ENCODE peak calls at places on chromosome 9, in nine cellular contexts. One of them, this sample, is unnamed. For H3K4me1, the result is how much of the 10 kb centered on the place peaks cover.

GRCh38 chr9:127931092-127931881 is 710 bp upstream of the PIP5KL1 start:
- DNase-seq in sigmoid colon: no peak
- DNase-seq in testis: no peak
- DNase-seq in heart right ventricle: no peak
- DNase-seq in right cardiac atrium: peak
- DNase-seq in body of pancreas: no peak
- DNase-seq in IMR-90: peak
- DNase-seq in GM23248: peak
- DNase-seq in stomach: no peak
- DNase-seq in this sample: peak

GRCh38 chr9:113536166-113536482 is 72.6 kb downstream of the RGS3 start:
- DNase-seq in body of pancreas: no peak
- DNase-seq in GM23248: no peak
- DNase-seq in testis: no peak
- DNase-seq in stomach: no peak
- DNase-seq in sigmoid colon: no peak
- DNase-seq in right cardiac atrium: no peak
- DNase-seq in IMR-90: no peak
- DNase-seq in heart right ventricle: no peak
- DNase-seq in this sample: no peak

GRCh38 chr9:94944623-94945022 is 218.1 kb downstream of the AOPEP start:
- DNase-seq in GM23248: peak
- DNase-seq in IMR-90: peak
- DNase-seq in sigmoid colon: no peak
- DNase-seq in body of pancreas: no peak
- DNase-seq in right cardiac atrium: no peak
- DNase-seq in heart right ventricle: no peak
- DNase-seq in stomach: no peak
- DNase-seq in testis: no peak
- DNase-seq in this sample: no peak

GRCh38 chr9:69121155-69122085 is 52.7 kb upstream of the TJP2 start:
- DNase-seq in sigmoid colon: no peak
- DNase-seq in testis: peak
- DNase-seq in stomach: peak
- DNase-seq in IMR-90: peak
- DNase-seq in right cardiac atrium: peak
- DNase-seq in GM23248: peak
- DNase-seq in heart right ventricle: peak
- DNase-seq in body of pancreas: peak
- DNase-seq in this sample: peak

GRCh38 chr9:102499468-102499867 is 495.7 kb upstream of the CYLC2 start:
- DNase-seq in body of pancreas: no peak
- DNase-seq in right cardiac atrium: no peak
- DNase-seq in IMR-90: no peak
- DNase-seq in sigmoid colon: no peak
- DNase-seq in heart right ventricle: no peak
- DNase-seq in GM23248: no peak
- DNase-seq in testis: no peak
- DNase-seq in stomach: no peak
- DNase-seq in this sample: no peak

GRCh38 chr9:63816742-63817621 is 1468.0 kb downstream of the FOXD4L5 start:
- DNase-seq in heart right ventricle: peak
- DNase-seq in IMR-90: peak
- DNase-seq in sigmoid colon: peak
- DNase-seq in stomach: peak
- DNase-seq in body of pancreas: peak
- DNase-seq in right cardiac atrium: peak
- DNase-seq in GM23248: peak
- DNase-seq in testis: peak
- DNase-seq in this sample: peak

GRCh38 chr9:112846528-112847488 is 43.9 kb downstream of the SLC46A2 start:
- DNase-seq in sigmoid colon: no peak
- DNase-seq in body of pancreas: no peak
- DNase-seq in stomach: no peak
- DNase-seq in heart right ventricle: no peak
- DNase-seq in IMR-90: peak
- DNase-seq in right cardiac atrium: no peak
- DNase-seq in GM23248: peak
- DNase-seq in testis: no peak
- DNase-seq in this sample: no peak

GRCh38 chr9:90916147-90916734 is 114.6 kb downstream of the SYK start:
- DNase-seq in right cardiac atrium: no peak
- DNase-seq in GM23248: peak
- DNase-seq in heart right ventricle: no peak
- DNase-seq in body of pancreas: no peak
- DNase-seq in sigmoid colon: no peak
- DNase-seq in IMR-90: peak
- DNase-seq in stomach: no peak
- DNase-seq in testis: no peak
- DNase-seq in this sample: no peak

GRCh38 chr9:113962391-113962790 is 86.3 kb downstream of the ZNF618 start:
- DNase-seq in IMR-90: no peak
- DNase-seq in GM23248: no peak
- DNase-seq in body of pancreas: no peak
- DNase-seq in heart right ventricle: no peak
- DNase-seq in testis: no peak
- DNase-seq in sigmoid colon: no peak
- DNase-seq in right cardiac atrium: no peak
- DNase-seq in stomach: no peak
- DNase-seq in this sample: no peak

GRCh38 chr9:121360975-121361374 is 9.1 kb downstream of the STOM start:
- DNase-seq in testis: no peak
- DNase-seq in stomach: no peak
- DNase-seq in body of pancreas: no peak
- DNase-seq in IMR-90: peak
- DNase-seq in heart right ventricle: no peak
- DNase-seq in sigmoid colon: no peak
- DNase-seq in right cardiac atrium: no peak
- DNase-seq in GM23248: peak
- DNase-seq in this sample: no peak

GRCh38 chr9:82320566-82320965 is 332.0 kb downstream of the SPATA31D1 start:
- DNase-seq in GM23248: peak
- DNase-seq in stomach: no peak
- DNase-seq in sigmoid colon: no peak
- DNase-seq in testis: no peak
- DNase-seq in heart right ventricle: no peak
- DNase-seq in IMR-90: peak
- DNase-seq in right cardiac atrium: no peak
- DNase-seq in body of pancreas: no peak
- DNase-seq in this sample: no peak

GRCh38 chr9:8208465-8208864 is 408.9 kb upstream of the DMAC1 start:
- DNase-seq in stomach: no peak
- DNase-seq in GM23248: no peak
- DNase-seq in heart right ventricle: no peak
- DNase-seq in body of pancreas: no peak
- DNase-seq in IMR-90: no peak
- DNase-seq in right cardiac atrium: no peak
- DNase-seq in testis: no peak
- DNase-seq in sigmoid colon: no peak
- DNase-seq in this sample: no peak

GRCh38 chr9:93288891-93289883 is 105.2 kb downstream of the WNK2 start:
- DNase-seq in sigmoid colon: no peak
- DNase-seq in body of pancreas: no peak
- DNase-seq in GM23248: peak
- DNase-seq in IMR-90: peak
- DNase-seq in stomach: no peak
- DNase-seq in right cardiac atrium: no peak
- DNase-seq in heart right ventricle: no peak
- DNase-seq in testis: no peak
- DNase-seq in this sample: peak

GRCh38 chr9:100419166-100419565 is 7.8 kb upstream of the MSANTD3 start:
- DNase-seq in heart right ventricle: no peak
- DNase-seq in stomach: no peak
- DNase-seq in GM23248: no peak
- DNase-seq in sigmoid colon: no peak
- DNase-seq in body of pancreas: no peak
- DNase-seq in testis: no peak
- DNase-seq in IMR-90: no peak
- DNase-seq in right cardiac atrium: no peak
- DNase-seq in this sample: no peak

GRCh38 chr9:119003218-119003617 is 366.0 kb downstream of the BRINP1 start:
- DNase-seq in IMR-90: peak
- DNase-seq in stomach: no peak
- DNase-seq in sigmoid colon: no peak
- DNase-seq in body of pancreas: no peak
- DNase-seq in testis: no peak
- DNase-seq in heart right ventricle: no peak
- DNase-seq in right cardiac atrium: no peak
- DNase-seq in GM23248: peak
- DNase-seq in this sample: no peak

GRCh38 chr9:114312513-114312875 is 10.4 kb upstream of the ORM1 start:
- DNase-seq in GM23248: no peak
- DNase-seq in IMR-90: no peak
- DNase-seq in testis: peak
- DNase-seq in body of pancreas: peak
- DNase-seq in stomach: peak
- DNase-seq in right cardiac atrium: no peak
- DNase-seq in sigmoid colon: peak
- DNase-seq in heart right ventricle: no peak
- DNase-seq in this sample: no peak

GRCh38 chr9:22079873-22080341 is 70.8 kb upstream of the CDKN2B start:
- DNase-seq in IMR-90: peak
- DNase-seq in testis: peak
- DNase-seq in sigmoid colon: peak
- DNase-seq in right cardiac atrium: peak
- DNase-seq in stomach: no peak
- DNase-seq in GM23248: peak
- DNase-seq in heart right ventricle: no peak
- DNase-seq in body of pancreas: peak
- DNase-seq in this sample: no peak

GRCh38 chr9:96009223-96009602 is 133.7 kb downstream of the ERCC6L2 start:
- DNase-seq in IMR-90: no peak
- DNase-seq in sigmoid colon: no peak
- DNase-seq in right cardiac atrium: no peak
- DNase-seq in stomach: no peak
- DNase-seq in testis: no peak
- DNase-seq in heart right ventricle: no peak
- DNase-seq in body of pancreas: no peak
- DNase-seq in GM23248: no peak
- DNase-seq in this sample: no peak

GRCh38 chr9:81861644-81862043 is 66.6 kb upstream of the SPATA31D4 start:
- DNase-seq in heart right ventricle: no peak
- DNase-seq in GM23248: peak
- DNase-seq in stomach: no peak
- DNase-seq in right cardiac atrium: no peak
- DNase-seq in sigmoid colon: no peak
- DNase-seq in testis: no peak
- DNase-seq in body of pancreas: no peak
- DNase-seq in IMR-90: peak
- DNase-seq in this sample: no peak

GRCh38 chr9:89433826-89434225 is 64.1 kb downstream of the SEMA4D start:
- DNase-seq in IMR-90: peak
- DNase-seq in right cardiac atrium: no peak
- DNase-seq in heart right ventricle: no peak
- DNase-seq in stomach: no peak
- DNase-seq in body of pancreas: no peak
- DNase-seq in sigmoid colon: no peak
- DNase-seq in GM23248: peak
- DNase-seq in testis: no peak
- DNase-seq in this sample: no peak
- H3K4me1 ChIP-seq in IMR-90: under half
- H3K4me1 ChIP-seq in right cardiac atrium: under half
- H3K4me1 ChIP-seq in heart right ventricle: under half
- H3K4me1 ChIP-seq in stomach: half or more
- H3K4me1 ChIP-seq in body of pancreas: under half
- H3K4me1 ChIP-seq in sigmoid colon: under half
- H3K4me1 ChIP-seq in GM23248: under half
- H3K4me1 ChIP-seq in testis: under half
- H3K4me1 ChIP-seq in this sample: under half

GRCh38 chr9:83706703-83707517 is 848 bp downstream of the UBQLN1 start:
- DNase-seq in stomach: peak
- DNase-seq in IMR-90: peak
- DNase-seq in heart right ventricle: peak
- DNase-seq in body of pancreas: peak
- DNase-seq in right cardiac atrium: peak
- DNase-seq in sigmoid colon: peak
- DNase-seq in GM23248: peak
- DNase-seq in testis: peak
- DNase-seq in this sample: peak
- H3K4me1 ChIP-seq in stomach: half or more
- H3K4me1 ChIP-seq in IMR-90: under half
- H3K4me1 ChIP-seq in heart right ventricle: half or more
- H3K4me1 ChIP-seq in body of pancreas: under half
- H3K4me1 ChIP-seq in right cardiac atrium: under half
- H3K4me1 ChIP-seq in sigmoid colon: under half
- H3K4me1 ChIP-seq in GM23248: under half
- H3K4me1 ChIP-seq in testis: under half
- H3K4me1 ChIP-seq in this sample: under half

GRCh38 chr9:124869466-124869985 is 7.6 kb downstream of the ARPC5L start:
- DNase-seq in sigmoid colon: no peak
- DNase-seq in IMR-90: no peak
- DNase-seq in GM23248: peak
- DNase-seq in heart right ventricle: no peak
- DNase-seq in testis: no peak
- DNase-seq in body of pancreas: no peak
- DNase-seq in right cardiac atrium: no peak
- DNase-seq in stomach: peak
- DNase-seq in this sample: no peak
- H3K4me1 ChIP-seq in sigmoid colon: half or more
- H3K4me1 ChIP-seq in IMR-90: under half
- H3K4me1 ChIP-seq in GM23248: under half
- H3K4me1 ChIP-seq in heart right ventricle: half or more
- H3K4me1 ChIP-seq in testis: under half
- H3K4me1 ChIP-seq in body of pancreas: under half
- H3K4me1 ChIP-seq in right cardiac atrium: under half
- H3K4me1 ChIP-seq in stomach: half or more
- H3K4me1 ChIP-seq in this sample: under half

GRCh38 chr9:110106698-110107097 is 101.3 kb downstream of the C9orf152 start:
- DNase-seq in testis: no peak
- DNase-seq in GM23248: no peak
- DNase-seq in body of pancreas: no peak
- DNase-seq in IMR-90: no peak
- DNase-seq in sigmoid colon: no peak
- DNase-seq in stomach: no peak
- DNase-seq in right cardiac atrium: no peak
- DNase-seq in heart right ventricle: no peak
- DNase-seq in this sample: no peak

GRCh38 chr9:110101531-110102161 is 106.3 kb downstream of the C9orf152 start:
- DNase-seq in heart right ventricle: peak
- DNase-seq in sigmoid colon: no peak
- DNase-seq in GM23248: no peak
- DNase-seq in testis: no peak
- DNase-seq in body of pancreas: no peak
- DNase-seq in right cardiac atrium: no peak
- DNase-seq in stomach: no peak
- DNase-seq in IMR-90: peak
- DNase-seq in this sample: no peak

GRCh38 chr9:110105107-110105506 is 102.9 kb downstream of the C9orf152 start:
- DNase-seq in heart right ventricle: no peak
- DNase-seq in testis: no peak
- DNase-seq in GM23248: peak
- DNase-seq in IMR-90: peak
- DNase-seq in body of pancreas: no peak
- DNase-seq in stomach: no peak
- DNase-seq in sigmoid colon: no peak
- DNase-seq in right cardiac atrium: no peak
- DNase-seq in this sample: no peak

GRCh38 chr9:110104201-110104845 is 103.6 kb downstream of the C9orf152 start:
- DNase-seq in sigmoid colon: no peak
- DNase-seq in body of pancreas: no peak
- DNase-seq in testis: no peak
- DNase-seq in IMR-90: peak
- DNase-seq in stomach: no peak
- DNase-seq in GM23248: peak
- DNase-seq in heart right ventricle: no peak
- DNase-seq in right cardiac atrium: no peak
- DNase-seq in this sample: no peak

GRCh38 chr9:110103257-110103656 is 104.7 kb downstream of the C9orf152 start:
- DNase-seq in IMR-90: no peak
- DNase-seq in right cardiac atrium: no peak
- DNase-seq in body of pancreas: no peak
- DNase-seq in GM23248: no peak
- DNase-seq in sigmoid colon: no peak
- DNase-seq in heart right ventricle: no peak
- DNase-seq in testis: no peak
- DNase-seq in stomach: no peak
- DNase-seq in this sample: no peak
- H3K4me1 ChIP-seq in IMR-90: under half
- H3K4me1 ChIP-seq in right cardiac atrium: under half
- H3K4me1 ChIP-seq in body of pancreas: under half
- H3K4me1 ChIP-seq in GM23248: half or more
- H3K4me1 ChIP-seq in sigmoid colon: under half
- H3K4me1 ChIP-seq in heart right ventricle: half or more
- H3K4me1 ChIP-seq in testis: under half
- H3K4me1 ChIP-seq in stomach: under half
- H3K4me1 ChIP-seq in this sample: under half

This sample was measured in lung.